ENCODE peak calls at places on chromosomes 4 and X, in ten cellular contexts. E, I, J, M, H, X, K, A, S and N are unnamed samples.

GRCh38 chr4:125317526-125317880 is 2.7 kb downstream of the FAT4 start:
- DNase-seq in S (peak), M (peak), E (peak), X (peak), J (peak), K (peak), A (peak), H (peak), I (no peak), N (peak)

GRCh38 chrX:68834371-68835103 is 5.7 kb downstream of the EFNB1 start:
- DNase-seq in E (peak), J (no peak), I (no peak), A (no peak), S (peak), H (no peak), M (no peak), X (no peak), K (no peak), N (no peak)

GRCh38 chr4:16140520-16141249 is 56.9 kb upstream of the PROM1 start:
- DNase-seq in K (peak), H (no peak), I (peak), A (peak), S (peak), J (no peak), X (no peak), M (no peak), E (no peak), N (peak)

GRCh38 chr4:10701702-10702460 is 17.3 kb upstream of the CLNK start:
- DNase-seq in M (no peak), I (no peak), H (no peak), A (no peak), J (no peak), S (no peak), K (no peak), X (no peak), E (no peak), N (no peak)

GRCh38 chr4:183788308-183788707 is 116.8 kb upstream of the STOX2 start:
- DNase-seq in M (no peak), X (no peak), S (no peak), K (no peak), E (no peak), I (no peak), A (no peak), H (no peak), J (no peak), N (no peak)

GRCh38 chr4:5033266-5033945 is 14.1 kb upstream of the CYTL1 start:
- DNase-seq in X (no peak), I (no peak), H (no peak), K (no peak), E (peak), M (peak), S (no peak), A (peak), J (peak), N (peak)

GRCh38 chr4:148693913-148694649 is 251.9 kb upstream of the NR3C2 start:
- DNase-seq in I (no peak), J (no peak), K (peak), S (peak), X (no peak), E (no peak), M (no peak), H (no peak), A (no peak), N (no peak)

GRCh38 chr4:150250998-150251651 is 172.9 kb downstream of the DCLK2 start:
- DNase-seq in I (no peak), X (no peak), A (no peak), M (no peak), S (no peak), E (no peak), K (no peak), J (no peak), H (no peak), N (no peak)

GRCh38 chr4:41098093-41098492 is 116.2 kb downstream of the APBB2 start:
- DNase-seq in E (no peak), X (no peak), I (no peak), K (no peak), M (no peak), H (no peak), S (no peak), J (no peak), A (no peak), N (no peak)

DNA sequence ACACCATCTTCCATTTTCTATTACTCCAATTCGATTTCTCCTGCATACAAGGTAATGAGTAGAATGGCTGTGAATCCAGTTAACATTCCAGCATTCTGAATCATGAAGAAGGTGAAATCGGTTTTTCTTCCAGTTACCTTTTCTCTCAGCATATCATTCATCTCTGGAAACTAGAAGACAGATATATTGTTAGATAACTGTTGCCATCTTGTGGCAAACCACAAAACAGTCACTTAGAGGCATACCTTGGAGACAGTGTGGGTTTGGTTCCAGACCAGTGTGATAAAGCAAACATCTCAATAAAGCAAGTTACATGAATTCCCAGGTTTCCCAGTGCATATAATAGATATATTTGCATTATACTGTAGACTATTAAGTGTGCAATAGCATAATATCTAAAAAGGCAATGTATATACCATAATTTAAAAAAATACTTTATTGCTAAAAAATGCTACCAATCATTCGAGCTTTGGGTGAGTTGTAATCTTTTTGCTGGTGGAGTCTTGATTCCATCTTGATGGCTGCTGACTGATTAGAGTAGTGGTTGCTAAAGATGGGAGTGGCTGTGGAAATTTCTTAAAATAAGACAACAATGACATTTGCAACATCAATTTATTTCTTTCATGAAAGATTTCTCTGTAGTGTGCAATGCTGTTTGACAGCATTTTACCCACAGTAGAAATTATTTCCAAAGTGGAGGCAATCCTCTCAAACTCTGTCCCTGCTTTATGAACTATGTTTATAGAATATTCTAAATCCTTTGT is 82.1 kb downstream of the SLC39A8 start:
- DNase-seq in X (no peak), S (no peak), E (no peak), K (no peak), H (peak), I (peak), A (peak), M (no peak), J (no peak), N (no peak)
- TF ChIP-seq CTCF in X (peak), S (no peak), E (peak), K (peak), H (peak), I (peak), A (peak), M (no peak), J (peak), N (no peak)

GRCh38 chr4:84582988-84583870 is at the start of gene CDS1:
- DNase-seq in J (peak), I (no peak), X (peak), E (peak), S (peak), H (peak), K (peak), A (peak), M (peak), N (peak)
- TF ChIP-seq POLR2A in J (no peak), I (no peak), X (no peak), E (no peak), S (peak), H (no peak), K (peak), A (peak), M (no peak), N (no peak)

GRCh38 chr4:76689079-76689817 is 208.7 kb downstream of the SOWAHB start:
- DNase-seq in K (peak), M (peak), H (peak), J (peak), X (peak), E (peak), I (peak), S (no peak), A (peak), N (no peak)
- H3K4me3 ChIP-seq in K (peak), M (peak), H (peak), J (peak), X (peak), E (peak), I (peak), S (peak), A (peak), N (peak)

GRCh38 chrX:53831662-53832635 is 145.4 kb upstream of the HUWE1 start:
- DNase-seq in M (no peak), A (peak), I (peak), H (peak), E (peak), J (no peak), K (peak), S (peak), X (no peak), N (no peak)
- TF ChIP-seq CTCF in M (no peak), A (peak), I (peak), H (peak), E (no peak), J (no peak), K (peak), S (no peak), X (peak), N (no peak)